ENCODE peak calls at places on chromosomes 12 and 14, in five cellular contexts. R is GM13976; D is GM23338; W is stimulated activated effector memory CD8-positive, alpha-beta T cell treated with anti-CD3 and anti-CD28 coated beads, Interleukin-12 subunit alpha, Interleukin-12 subunit beta, amount 100 ng/mL, for 72 hours; B is left cardiac atrium. I is an unnamed sample.

GRCh38 chr12:12610711-12611110 is 965 bp upstream of the CREBL2 start:
- DNase-seq in D (no peak), W (no peak), B (no peak), R (no peak), I (no peak)

GRCh38 chr12:96170328-96170727 is 23.8 kb upstream of the ELK3 start:
- DNase-seq in R (no peak), D (no peak), B (peak; percentile 43), W (no peak), I (no peak)

GRCh38 chr14:35336171-35337073 is 44.2 kb downstream of the PSMA6 start:
- DNase-seq in W (no peak), R (no peak), B (peak; percentile 95), D (peak; percentile 63), I (peak; percentile 97)

GRCh38 chr12:57545809-57546437 is 1.1 kb downstream of the DCTN2 start:
- DNase-seq in D (peak; percentile 52), R (no peak), B (no peak), W (no peak), I (no peak)

GRCh38 chr14:99270491-99271287 is 1.3 kb downstream of the BCL11B start:
- DNase-seq in R (no peak), W (peak; percentile 28), D (peak; percentile 85), B (no peak), I (peak; percentile 49)

GRCh38 chr12:40775681-40776080 is 83.4 kb downstream of the CNTN1 start:
- DNase-seq in W (no peak), R (no peak), B (no peak), D (no peak), I (no peak)

GRCh38 chr14:99518441-99519346 is 37.5 kb downstream of the CCNK start:
- DNase-seq in D (peak; percentile 81), R (peak; percentile 93), W (peak; percentile 91), B (peak; percentile 70), I (peak; percentile 94)

GRCh38 chr14:23359167-23359626 is 5.8 kb downstream of the EFS start:
- DNase-seq in B (no peak), R (no peak), D (no peak), W (no peak), I (no peak)

GRCh38 chr14:51079085-51079484 is 15.8 kb downstream of the TRIM9 start:
- DNase-seq in B (no peak), W (no peak), D (no peak), R (no peak), I (no peak)

I was measured in ELF-1.